ENCODE peak calls at places on chromosomes 7 and 10, in ten cellular contexts. One of them, this sample, is unnamed.

GRCh38 chr10:48404646-48405045 is 98.2 kb downstream of the MAPK8 start:
- DNase-seq in GM12891: no peak
- DNase-seq in SK-MEL-5: no peak
- DNase-seq in SW480: no peak
- DNase-seq in body of pancreas: no peak
- DNase-seq in NCI-H1105: no peak
- DNase-seq in T-helper 2 cell: no peak
- DNase-seq in memory B cell: no peak
- DNase-seq in AG08396: no peak
- DNase-seq in activated CD8-positive, alpha-beta memory T cell treated with anti-CD3 and anti-CD28 coated beads, Interleukin-2, amount 50 U/mL, for 48 hours: no peak
- DNase-seq in this sample: no peak

GRCh38 chr10:90089724-90090123 is 388.3 kb downstream of the KIF20B start:
- DNase-seq in AG08396: no peak
- DNase-seq in T-helper 2 cell: no peak
- DNase-seq in GM12891: no peak
- DNase-seq in SW480: no peak
- DNase-seq in memory B cell: no peak
- DNase-seq in SK-MEL-5: no peak
- DNase-seq in body of pancreas: no peak
- DNase-seq in NCI-H1105: no peak
- DNase-seq in activated CD8-positive, alpha-beta memory T cell treated with anti-CD3 and anti-CD28 coated beads, Interleukin-2, amount 50 U/mL, for 48 hours: no peak
- DNase-seq in this sample: no peak

GRCh38 chr7:44824894-44825526 is 22.9 kb downstream of the H2AZ2 start:
- DNase-seq in SW480: no peak
- DNase-seq in body of pancreas: no peak
- DNase-seq in NCI-H1105: no peak
- DNase-seq in GM12891: no peak
- DNase-seq in memory B cell: no peak
- DNase-seq in SK-MEL-5: peak
- DNase-seq in activated CD8-positive, alpha-beta memory T cell treated with anti-CD3 and anti-CD28 coated beads, Interleukin-2, amount 50 U/mL, for 48 hours: peak
- DNase-seq in AG08396: no peak
- DNase-seq in T-helper 2 cell: no peak
- DNase-seq in this sample: no peak

GRCh38 chr7:94375713-94376112 is 19.0 kb upstream of the COL1A2 start:
- DNase-seq in body of pancreas: no peak
- DNase-seq in T-helper 2 cell: no peak
- DNase-seq in memory B cell: no peak
- DNase-seq in SW480: no peak
- DNase-seq in NCI-H1105: no peak
- DNase-seq in AG08396: peak
- DNase-seq in SK-MEL-5: no peak
- DNase-seq in GM12891: no peak
- DNase-seq in activated CD8-positive, alpha-beta memory T cell treated with anti-CD3 and anti-CD28 coated beads, Interleukin-2, amount 50 U/mL, for 48 hours: no peak
- DNase-seq in this sample: no peak

GRCh38 chr7:151925446-151926335 is 30.6 kb upstream of the GALNTL5 start:
- DNase-seq in NCI-H1105: no peak
- DNase-seq in SK-MEL-5: no peak
- DNase-seq in AG08396: no peak
- DNase-seq in memory B cell: no peak
- DNase-seq in GM12891: no peak
- DNase-seq in T-helper 2 cell: no peak
- DNase-seq in activated CD8-positive, alpha-beta memory T cell treated with anti-CD3 and anti-CD28 coated beads, Interleukin-2, amount 50 U/mL, for 48 hours: no peak
- DNase-seq in SW480: no peak
- DNase-seq in body of pancreas: peak
- DNase-seq in this sample: no peak

GRCh38 chr10:59109826-59110225 is 66.6 kb upstream of the PHYHIPL start:
- DNase-seq in GM12891: no peak
- DNase-seq in activated CD8-positive, alpha-beta memory T cell treated with anti-CD3 and anti-CD28 coated beads, Interleukin-2, amount 50 U/mL, for 48 hours: no peak
- DNase-seq in memory B cell: no peak
- DNase-seq in SW480: no peak
- DNase-seq in body of pancreas: no peak
- DNase-seq in AG08396: no peak
- DNase-seq in T-helper 2 cell: no peak
- DNase-seq in SK-MEL-5: no peak
- DNase-seq in NCI-H1105: no peak
- DNase-seq in this sample: no peak

GRCh38 chr7:127447326-127447945 is 54.9 kb upstream of the ZNF800 start:
- DNase-seq in T-helper 2 cell: peak
- DNase-seq in SW480: peak
- DNase-seq in activated CD8-positive, alpha-beta memory T cell treated with anti-CD3 and anti-CD28 coated beads, Interleukin-2, amount 50 U/mL, for 48 hours: peak
- DNase-seq in GM12891: peak
- DNase-seq in SK-MEL-5: peak
- DNase-seq in body of pancreas: no peak
- DNase-seq in AG08396: peak
- DNase-seq in memory B cell: peak
- DNase-seq in NCI-H1105: no peak
- DNase-seq in this sample: peak

GRCh38 chr7:157581740-157582139 is 244.9 kb downstream of the DNAJB6 start:
- DNase-seq in activated CD8-positive, alpha-beta memory T cell treated with anti-CD3 and anti-CD28 coated beads, Interleukin-2, amount 50 U/mL, for 48 hours: no peak
- DNase-seq in SW480: no peak
- DNase-seq in AG08396: no peak
- DNase-seq in T-helper 2 cell: no peak
- DNase-seq in memory B cell: no peak
- DNase-seq in SK-MEL-5: no peak
- DNase-seq in body of pancreas: no peak
- DNase-seq in GM12891: no peak
- DNase-seq in NCI-H1105: no peak
- DNase-seq in this sample: no peak

GRCh38 chr7:77655836-77656455 is 40.3 kb upstream of the RSBN1L start:
- DNase-seq in SW480: no peak
- DNase-seq in SK-MEL-5: no peak
- DNase-seq in NCI-H1105: no peak
- DNase-seq in memory B cell: no peak
- DNase-seq in T-helper 2 cell: no peak
- DNase-seq in GM12891: no peak
- DNase-seq in activated CD8-positive, alpha-beta memory T cell treated with anti-CD3 and anti-CD28 coated beads, Interleukin-2, amount 50 U/mL, for 48 hours: no peak
- DNase-seq in body of pancreas: no peak
- DNase-seq in AG08396: no peak
- DNase-seq in this sample: no peak

GRCh38 chr7:31883761-31884164 is 186.4 kb downstream of the PDE1C start:
- DNase-seq in NCI-H1105: no peak
- DNase-seq in AG08396: peak
- DNase-seq in body of pancreas: no peak
- DNase-seq in SW480: no peak
- DNase-seq in T-helper 2 cell: no peak
- DNase-seq in memory B cell: no peak
- DNase-seq in GM12891: no peak
- DNase-seq in SK-MEL-5: peak
- DNase-seq in activated CD8-positive, alpha-beta memory T cell treated with anti-CD3 and anti-CD28 coated beads, Interleukin-2, amount 50 U/mL, for 48 hours: no peak
- DNase-seq in this sample: no peak

GRCh38 chr10:3107426-3107961 is 40.1 kb downstream of the PFKP start:
- DNase-seq in NCI-H1105: no peak
- DNase-seq in AG08396: peak
- DNase-seq in body of pancreas: peak
- DNase-seq in GM12891: no peak
- DNase-seq in memory B cell: no peak
- DNase-seq in T-helper 2 cell: no peak
- DNase-seq in SK-MEL-5: no peak
- DNase-seq in SW480: peak
- DNase-seq in activated CD8-positive, alpha-beta memory T cell treated with anti-CD3 and anti-CD28 coated beads, Interleukin-2, amount 50 U/mL, for 48 hours: no peak
- DNase-seq in this sample: no peak

GRCh38 chr7:20744913-20745587 is 41.6 kb downstream of the SP8 start:
- DNase-seq in activated CD8-positive, alpha-beta memory T cell treated with anti-CD3 and anti-CD28 coated beads, Interleukin-2, amount 50 U/mL, for 48 hours: no peak
- DNase-seq in body of pancreas: no peak
- DNase-seq in AG08396: no peak
- DNase-seq in SK-MEL-5: peak
- DNase-seq in memory B cell: no peak
- DNase-seq in SW480: peak
- DNase-seq in T-helper 2 cell: no peak
- DNase-seq in NCI-H1105: peak
- DNase-seq in GM12891: no peak
- DNase-seq in this sample: no peak

GRCh38 chr10:119348516-119349240 is 141.3 kb downstream of the GRK5 start:
- DNase-seq in SW480: no peak
- DNase-seq in SK-MEL-5: no peak
- DNase-seq in body of pancreas: no peak
- DNase-seq in GM12891: no peak
- DNase-seq in AG08396: no peak
- DNase-seq in T-helper 2 cell: no peak
- DNase-seq in activated CD8-positive, alpha-beta memory T cell treated with anti-CD3 and anti-CD28 coated beads, Interleukin-2, amount 50 U/mL, for 48 hours: no peak
- DNase-seq in NCI-H1105: no peak
- DNase-seq in memory B cell: no peak
- DNase-seq in this sample: no peak

GRCh38 chr10:97025613-97026242 is 160.0 kb downstream of the SLIT1 start:
- DNase-seq in GM12891: no peak
- DNase-seq in NCI-H1105: no peak
- DNase-seq in body of pancreas: peak
- DNase-seq in AG08396: peak
- DNase-seq in SW480: peak
- DNase-seq in memory B cell: peak
- DNase-seq in T-helper 2 cell: peak
- DNase-seq in activated CD8-positive, alpha-beta memory T cell treated with anti-CD3 and anti-CD28 coated beads, Interleukin-2, amount 50 U/mL, for 48 hours: peak
- DNase-seq in SK-MEL-5: peak
- DNase-seq in this sample: peak

GRCh38 chr10:43707755-43708154 is 59.1 kb upstream of the ZNF32 start:
- DNase-seq in NCI-H1105: no peak
- DNase-seq in AG08396: no peak
- DNase-seq in GM12891: no peak
- DNase-seq in SK-MEL-5: no peak
- DNase-seq in T-helper 2 cell: no peak
- DNase-seq in body of pancreas: no peak
- DNase-seq in activated CD8-positive, alpha-beta memory T cell treated with anti-CD3 and anti-CD28 coated beads, Interleukin-2, amount 50 U/mL, for 48 hours: no peak
- DNase-seq in SW480: no peak
- DNase-seq in memory B cell: no peak
- DNase-seq in this sample: no peak

GRCh38 chr7:130708766-130709165 is 22.4 kb upstream of the TSGA13 start:
- DNase-seq in NCI-H1105: no peak
- DNase-seq in SK-MEL-5: no peak
- DNase-seq in memory B cell: no peak
- DNase-seq in activated CD8-positive, alpha-beta memory T cell treated with anti-CD3 and anti-CD28 coated beads, Interleukin-2, amount 50 U/mL, for 48 hours: no peak
- DNase-seq in AG08396: no peak
- DNase-seq in T-helper 2 cell: no peak
- DNase-seq in SW480: no peak
- DNase-seq in body of pancreas: no peak
- DNase-seq in GM12891: no peak
- DNase-seq in this sample: no peak

GRCh38 chr7:46233585-46234329 is 312.7 kb upstream of the IGFBP3 start:
- DNase-seq in SW480: no peak
- DNase-seq in AG08396: no peak
- DNase-seq in memory B cell: no peak
- DNase-seq in body of pancreas: no peak
- DNase-seq in GM12891: no peak
- DNase-seq in SK-MEL-5: no peak
- DNase-seq in activated CD8-positive, alpha-beta memory T cell treated with anti-CD3 and anti-CD28 coated beads, Interleukin-2, amount 50 U/mL, for 48 hours: no peak
- DNase-seq in NCI-H1105: no peak
- DNase-seq in T-helper 2 cell: no peak
- DNase-seq in this sample: no peak

GRCh38 chr7:81460228-81460627 is 309.6 kb downstream of the HGF start:
- DNase-seq in AG08396: no peak
- DNase-seq in activated CD8-positive, alpha-beta memory T cell treated with anti-CD3 and anti-CD28 coated beads, Interleukin-2, amount 50 U/mL, for 48 hours: no peak
- DNase-seq in SW480: no peak
- DNase-seq in T-helper 2 cell: no peak
- DNase-seq in memory B cell: no peak
- DNase-seq in body of pancreas: no peak
- DNase-seq in NCI-H1105: no peak
- DNase-seq in SK-MEL-5: no peak
- DNase-seq in GM12891: no peak
- DNase-seq in this sample: no peak

GRCh38 chr10:79316671-79317431 is 30.4 kb upstream of the PPIF start:
- DNase-seq in activated CD8-positive, alpha-beta memory T cell treated with anti-CD3 and anti-CD28 coated beads, Interleukin-2, amount 50 U/mL, for 48 hours: peak
- DNase-seq in GM12891: no peak
- DNase-seq in SK-MEL-5: peak
- DNase-seq in T-helper 2 cell: no peak
- DNase-seq in memory B cell: no peak
- DNase-seq in body of pancreas: no peak
- DNase-seq in AG08396: no peak
- DNase-seq in NCI-H1105: no peak
- DNase-seq in SW480: peak
- DNase-seq in this sample: no peak

GRCh38 chr7:15561840-15562239 is at the start of gene AGMO:
- DNase-seq in SW480: peak
- DNase-seq in body of pancreas: peak
- DNase-seq in AG08396: no peak
- DNase-seq in GM12891: no peak
- DNase-seq in memory B cell: no peak
- DNase-seq in NCI-H1105: no peak
- DNase-seq in SK-MEL-5: peak
- DNase-seq in T-helper 2 cell: no peak
- DNase-seq in activated CD8-positive, alpha-beta memory T cell treated with anti-CD3 and anti-CD28 coated beads, Interleukin-2, amount 50 U/mL, for 48 hours: no peak
- DNase-seq in this sample: no peak

GRCh38 chr7:151233111-151233701 is 923 bp downstream of the CHPF2 start:
- DNase-seq in T-helper 2 cell: peak
- DNase-seq in NCI-H1105: no peak
- DNase-seq in GM12891: peak
- DNase-seq in SW480: peak
- DNase-seq in body of pancreas: peak
- DNase-seq in SK-MEL-5: peak
- DNase-seq in AG08396: peak
- DNase-seq in activated CD8-positive, alpha-beta memory T cell treated with anti-CD3 and anti-CD28 coated beads, Interleukin-2, amount 50 U/mL, for 48 hours: peak
- DNase-seq in memory B cell: no peak
- DNase-seq in this sample: peak

GRCh38 chr7:44305564-44306507 is 19.6 kb downstream of the CAMK2B start:
- DNase-seq in SW480: no peak
- DNase-seq in NCI-H1105: no peak
- DNase-seq in activated CD8-positive, alpha-beta memory T cell treated with anti-CD3 and anti-CD28 coated beads, Interleukin-2, amount 50 U/mL, for 48 hours: peak
- DNase-seq in T-helper 2 cell: no peak
- DNase-seq in GM12891: no peak
- DNase-seq in memory B cell: no peak
- DNase-seq in body of pancreas: no peak
- DNase-seq in SK-MEL-5: no peak
- DNase-seq in AG08396: peak
- DNase-seq in this sample: no peak

GRCh38 chr10:127398140-127398966 is 150.8 kb upstream of the NPS start:
- DNase-seq in SK-MEL-5: peak
- DNase-seq in memory B cell: no peak
- DNase-seq in T-helper 2 cell: no peak
- DNase-seq in body of pancreas: no peak
- DNase-seq in activated CD8-positive, alpha-beta memory T cell treated with anti-CD3 and anti-CD28 coated beads, Interleukin-2, amount 50 U/mL, for 48 hours: no peak
- DNase-seq in AG08396: peak
- DNase-seq in SW480: peak
- DNase-seq in NCI-H1105: no peak
- DNase-seq in GM12891: no peak
- DNase-seq in this sample: no peak

GRCh38 chr10:116029826-116030225 is 243.2 kb downstream of the GFRA1 start:
- DNase-seq in body of pancreas: no peak
- DNase-seq in AG08396: no peak
- DNase-seq in SW480: no peak
- DNase-seq in GM12891: no peak
- DNase-seq in activated CD8-positive, alpha-beta memory T cell treated with anti-CD3 and anti-CD28 coated beads, Interleukin-2, amount 50 U/mL, for 48 hours: no peak
- DNase-seq in SK-MEL-5: no peak
- DNase-seq in T-helper 2 cell: no peak
- DNase-seq in NCI-H1105: no peak
- DNase-seq in memory B cell: no peak
- DNase-seq in this sample: no peak

GRCh38 chr7:74040101-74040790 is 12.3 kb downstream of the ELN start:
- DNase-seq in activated CD8-positive, alpha-beta memory T cell treated with anti-CD3 and anti-CD28 coated beads, Interleukin-2, amount 50 U/mL, for 48 hours: no peak
- DNase-seq in NCI-H1105: no peak
- DNase-seq in SK-MEL-5: no peak
- DNase-seq in memory B cell: no peak
- DNase-seq in SW480: no peak
- DNase-seq in GM12891: no peak
- DNase-seq in T-helper 2 cell: no peak
- DNase-seq in AG08396: no peak
- DNase-seq in body of pancreas: no peak
- DNase-seq in this sample: no peak

GRCh38 chr7:2966466-2967078 is 77.1 kb downstream of the CARD11 start:
- DNase-seq in SW480: no peak
- DNase-seq in NCI-H1105: no peak
- DNase-seq in AG08396: no peak
- DNase-seq in T-helper 2 cell: no peak
- DNase-seq in activated CD8-positive, alpha-beta memory T cell treated with anti-CD3 and anti-CD28 coated beads, Interleukin-2, amount 50 U/mL, for 48 hours: peak
- DNase-seq in body of pancreas: no peak
- DNase-seq in memory B cell: no peak
- DNase-seq in GM12891: no peak
- DNase-seq in SK-MEL-5: no peak
- DNase-seq in this sample: no peak

GRCh38 chr10:23432161-23432560 is 6.7 kb upstream of the OTUD1 start:
- DNase-seq in body of pancreas: no peak
- DNase-seq in GM12891: no peak
- DNase-seq in AG08396: no peak
- DNase-seq in activated CD8-positive, alpha-beta memory T cell treated with anti-CD3 and anti-CD28 coated beads, Interleukin-2, amount 50 U/mL, for 48 hours: no peak
- DNase-seq in NCI-H1105: no peak
- DNase-seq in SK-MEL-5: no peak
- DNase-seq in T-helper 2 cell: no peak
- DNase-seq in memory B cell: no peak
- DNase-seq in SW480: no peak
- DNase-seq in this sample: no peak

GRCh38 chr7:1237704-1238255 is 5.1 kb downstream of the UNCX start:
- DNase-seq in GM12891: no peak
- DNase-seq in SK-MEL-5: no peak
- DNase-seq in activated CD8-positive, alpha-beta memory T cell treated with anti-CD3 and anti-CD28 coated beads, Interleukin-2, amount 50 U/mL, for 48 hours: no peak
- DNase-seq in body of pancreas: no peak
- DNase-seq in AG08396: no peak
- DNase-seq in T-helper 2 cell: no peak
- DNase-seq in SW480: no peak
- DNase-seq in NCI-H1105: no peak
- DNase-seq in memory B cell: no peak
- DNase-seq in this sample: no peak

This sample was measured in natural killer cell.